ENCODE peak calls at places on chromosome 20, in six cellular contexts. J, K, D, F, I and A are unnamed samples.
A peak's percentile ranks its signal among the peaks of the same experiment; 100 is the strongest.

GRCh38 chr20:59324441-59324840 is 24.0 kb downstream of the EDN3 start:
- DNase-seq in J (no peak), D (no peak), K (no peak), I (no peak), F (no peak), A (no peak)

GRCh38 chr20:52481443-52481842 is 289.9 kb upstream of the ZFP64 start:
- DNase-seq in K (no peak), J (no peak), D (no peak), I (no peak), F (no peak), A (no peak)

GRCh38 chr20:41978246-41978790 is 360.1 kb upstream of the CHD6 start:
- DNase-seq in I (no peak), K (no peak), F (no peak), D (no peak), J (no peak), A (no peak)

GRCh38 chr20:61752576-61752975 is 313.1 kb downstream of the TAF4 start:
- DNase-seq in J (no peak), I (no peak), K (no peak), D (no peak), F (no peak), A (no peak)

GRCh38 chr20:17570347-17571152 is 675 bp downstream of the DSTN start:
- DNase-seq in D (peak; percentile 41), F (peak; percentile 41), I (no peak), K (peak; percentile 80), J (peak; percentile 7), A (peak; percentile 30)

GRCh38 chr20:6530916-6531315 is 236.6 kb upstream of the BMP2 start:
- DNase-seq in F (no peak), I (no peak), J (no peak), D (no peak), K (no peak), A (no peak)

GRCh38 chr20:52193133-52193532 is 1.6 kb upstream of the ZFP64 start:
- DNase-seq in I (no peak), J (no peak), K (no peak), D (no peak), F (peak; percentile 19), A (no peak)

GRCh38 chr20:59864726-59865125 is 68.7 kb downstream of the SYCP2 start:
- DNase-seq in I (no peak), J (no peak), D (no peak), F (no peak), K (no peak), A (no peak)

GRCh38 chr20:37845878-37846277 is 57.0 kb upstream of the VSTM2L start:
- DNase-seq in D (no peak), J (no peak), K (no peak), F (no peak), I (no peak), A (no peak)

GRCh38 chr20:31684153-31685003 is 38.3 kb downstream of the BCL2L1 start:
- DNase-seq in F (no peak), D (no peak), J (no peak), I (no peak), K (no peak), A (no peak)

GRCh38 chr20:50678213-50678898 is 13.0 kb downstream of the RIPOR3 start:
- DNase-seq in K (no peak), D (peak; percentile 87), F (no peak), I (no peak), J (no peak), A (no peak)